ENCODE peak calls at places on chromosomes 12 and 14, in four cellular contexts. F is iris pigment epithelial cell, C is HTR-8/SVneo, O is NCI-H187 treated with DMSO at 0.1 percent for 48 hours. J is an unnamed sample.

GRCh38 chr12:32273063-32273521 is 126.3 kb upstream of the FGD4 start:
- DNase-seq in F (peak; percentile 44), O (no peak), C (no peak), J (no peak)

GRCh38 chr12:67482751-67483661 is 165.5 kb upstream of the DYRK2 start:
- DNase-seq in O (peak; percentile 27), F (peak; percentile 52), C (peak; percentile 8), J (peak; percentile 70)

GRCh38 chr12:127660961-127661360 is 606.0 kb upstream of the TMEM132C start:
- DNase-seq in O (no peak), C (no peak), F (no peak), J (no peak)

GRCh38 chr14:102279688-102280348 is 25.1 kb downstream of the MOK start:
- DNase-seq in O (no peak), C (peak; percentile 86), F (peak; percentile 99), J (peak; percentile 77)

GRCh38 chr12:5165296-5165970 is 121.8 kb downstream of the KCNA5 start:
- DNase-seq in C (no peak), O (no peak), F (no peak), J (no peak)

GRCh38 chr14:68780358-68781160 is 12.3 kb downstream of the ZFP36L1 start:
- DNase-seq in O (no peak), F (peak; percentile 77), C (no peak), J (peak; percentile 78)

GRCh38 chr14:70086685-70087379 is 101.9 kb downstream of the SLC8A3 start:
- DNase-seq in O (peak; percentile 49), F (peak; percentile 61), C (peak; percentile 53), J (peak; percentile 45)

GRCh38 chr12:27627123-27627835 is 69.0 kb upstream of the REP15 start:
- DNase-seq in O (no peak), C (peak; percentile 33), F (peak; percentile 86), J (peak; percentile 64)

GRCh38 chr12:57771873-57772428 is at the start of gene METTL1:
- DNase-seq in F (peak; percentile 98), O (peak; percentile 88), C (peak; percentile 94), J (peak; percentile 99)

GRCh38 chr14:68439741-68440140 is 353.1 kb downstream of the ZFP36L1 start:
- DNase-seq in C (no peak), F (no peak), O (no peak), J (no peak)

GRCh38 chr14:34649344-34649743 is 19.4 kb upstream of the SNX6 start:
- DNase-seq in C (peak; percentile 80), O (no peak), F (peak; percentile 92), J (no peak)

GRCh38 chr14:36130186-36130585 is 46.3 kb downstream of the PTCSC3 start:
- DNase-seq in C (no peak), O (no peak), F (no peak), J (no peak)

J was measured in adrenal gland.